ENCODE peak calls at places on chromosomes 7 and 10, in six cellular contexts. V is fibroblast of mammary gland, U is A549, Y is WTC11, X is fibroblast of the aortic adventitia, A is GM12865. Q is an unnamed sample.

GRCh38 chr10:31599626-31600504 is 280.8 kb downstream of the ZEB1 start:
- DNase-seq in V (no peak), U (no peak), Y (no peak), X (no peak), A (no peak), Q (peak)

GRCh38 chr10:123530166-123530870 is 135.8 kb upstream of the GPR26 start:
- DNase-seq in V (no peak), U (no peak), Y (peak), X (no peak), A (no peak), Q (no peak)

GRCh38 chr7:959271-959670 is 4.8 kb upstream of the ADAP1 start:
- DNase-seq in V (no peak), U (no peak), Y (no peak), X (no peak), A (no peak), Q (no peak)

GRCh38 chr10:8296090-8296741 is 241.7 kb downstream of the GATA3 start:
- DNase-seq in V (no peak), U (no peak), Y (peak), X (no peak), A (no peak), Q (no peak)

GRCh38 chr7:123821320-123821719 is 23.6 kb upstream of the HYAL4 start:
- DNase-seq in V (no peak), U (no peak), Y (no peak), X (no peak), A (no peak), Q (no peak)

GRCh38 chr10:34323197-34323596 is 491.9 kb downstream of the PARD3 start:
- DNase-seq in V (peak), U (no peak), Y (no peak), X (peak), A (no peak), Q (no peak)

GRCh38 chr7:130490287-130490686 is 1.6 kb upstream of the MEST start:
- DNase-seq in V (no peak), U (no peak), Y (peak), X (no peak), A (no peak), Q (peak)

GRCh38 chr7:37069336-37069735 is 345.0 kb upstream of the AOAH start:
- DNase-seq in V (no peak), U (no peak), Y (no peak), X (no peak), A (no peak), Q (no peak)

GRCh38 chr7:65317372-65317771 is 56.3 kb upstream of the ZNF92 start:
- DNase-seq in V (no peak), U (no peak), Y (no peak), X (no peak), A (no peak), Q (no peak)

GRCh38 chr7:23335621-23336020 is 36.5 kb downstream of the MALSU1 start:
- DNase-seq in V (no peak), U (no peak), Y (no peak), X (peak), A (no peak), Q (no peak)

GRCh38 chr10:67923551-67923950 is 39.1 kb downstream of the SIRT1 start:
- DNase-seq in V (peak), U (no peak), Y (no peak), X (no peak), A (no peak), Q (no peak)

GRCh38 chr7:157739056-157739455 is 402.3 kb downstream of the DNAJB6 start:
- DNase-seq in V (no peak), U (no peak), Y (no peak), X (no peak), A (no peak), Q (no peak)

GRCh38 chr7:127137146-127137545 is 115.6 kb downstream of the GRM8 start:
- DNase-seq in V (no peak), U (no peak), Y (no peak), X (no peak), A (no peak), Q (no peak)

DNA sequence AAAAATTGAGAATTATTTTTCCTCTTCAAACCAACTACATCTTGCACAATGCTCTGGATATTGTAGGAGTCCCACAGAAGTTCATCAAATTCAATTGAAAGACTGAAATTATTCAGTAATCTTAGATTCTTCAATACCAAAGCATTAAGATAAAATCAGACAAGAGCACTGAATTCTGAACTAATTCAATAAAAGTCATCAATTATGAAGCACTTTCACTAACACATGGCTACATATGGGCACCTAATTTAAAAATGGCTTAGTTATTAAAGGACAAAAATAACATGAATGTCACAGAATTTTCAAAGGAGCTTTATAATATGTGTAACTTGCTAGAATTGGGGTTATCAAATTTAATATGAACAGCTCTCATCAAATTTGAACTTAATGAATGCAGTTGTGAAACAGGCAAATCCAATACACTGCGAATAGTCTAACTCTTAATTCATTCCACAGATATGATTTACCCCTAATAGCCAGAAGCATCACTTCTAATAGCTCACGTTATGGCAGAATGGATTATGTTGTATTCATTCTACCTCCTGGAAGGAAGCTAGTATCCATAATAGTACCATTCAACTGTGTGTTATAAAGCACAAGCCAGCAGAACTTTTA is 116.8 kb downstream of the GRM8 start:
- DNase-seq in V (no peak), U (no peak), Y (no peak), X (no peak), A (no peak), Q (no peak)
- TF ChIP-seq CTCF in V (no peak), U (no peak), Y (no peak), X (no peak), A (no peak), Q (no peak)

GRCh38 chr7:73329861-73330581 is 2.1 kb downstream of the FKBP6 start:
- DNase-seq in V (peak), U (no peak), Y (no peak), X (peak), A (no peak), Q (no peak)

GRCh38 chr7:73330772-73331171 is 2.8 kb downstream of the FKBP6 start:
- DNase-seq in V (no peak), U (no peak), Y (no peak), X (no peak), A (no peak), Q (no peak)

GRCh38 chr7:73332447-73332846 is 4.5 kb downstream of the FKBP6 start:
- DNase-seq in V (no peak), U (no peak), Y (no peak), X (no peak), A (no peak), Q (no peak)

DNA sequence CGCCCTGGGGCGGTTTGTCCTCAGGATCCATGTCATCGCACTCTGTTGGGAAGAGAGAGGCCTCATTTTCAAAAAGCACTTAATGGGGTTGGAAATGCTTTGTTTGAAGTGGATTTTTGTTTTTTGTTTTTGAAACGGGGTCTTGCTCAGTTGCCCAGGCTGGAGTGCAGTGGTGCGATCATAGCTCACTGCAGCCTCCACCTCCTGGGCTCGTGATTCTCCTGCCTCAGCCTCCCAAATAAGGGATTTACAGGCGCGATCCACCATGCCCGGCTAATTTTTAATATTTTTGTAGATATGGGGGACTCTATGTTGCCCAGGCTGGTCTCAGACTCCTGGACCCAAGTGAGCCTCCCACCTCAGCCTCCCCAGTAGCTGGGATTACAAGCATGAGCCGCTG is 735 bp downstream of the FKBP6 start:
- DNase-seq in V (no peak), U (no peak), Y (no peak), X (no peak), A (no peak), Q (no peak)
- TF ChIP-seq CTCF in V (no peak), U (no peak), Y (no peak), X (no peak), A (no peak), Q (no peak)

GRCh38 chr7:113404245-113404644 is 285.9 kb upstream of the SMIM30 start:
- DNase-seq in V (peak), U (peak), Y (peak), X (no peak), A (peak), Q (peak)
- TF ChIP-seq CTCF in V (peak), U (peak), Y (peak), X (no peak), A (peak), Q (peak)

GRCh38 chr10:61904711-61905445 is 3.4 kb downstream of the ARID5B start:
- DNase-seq in V (peak), U (peak), Y (no peak), X (peak), A (peak), Q (no peak)
- TF ChIP-seq CTCF in V (peak), U (peak), Y (no peak), X (peak), A (peak), Q (no peak)

DNA sequence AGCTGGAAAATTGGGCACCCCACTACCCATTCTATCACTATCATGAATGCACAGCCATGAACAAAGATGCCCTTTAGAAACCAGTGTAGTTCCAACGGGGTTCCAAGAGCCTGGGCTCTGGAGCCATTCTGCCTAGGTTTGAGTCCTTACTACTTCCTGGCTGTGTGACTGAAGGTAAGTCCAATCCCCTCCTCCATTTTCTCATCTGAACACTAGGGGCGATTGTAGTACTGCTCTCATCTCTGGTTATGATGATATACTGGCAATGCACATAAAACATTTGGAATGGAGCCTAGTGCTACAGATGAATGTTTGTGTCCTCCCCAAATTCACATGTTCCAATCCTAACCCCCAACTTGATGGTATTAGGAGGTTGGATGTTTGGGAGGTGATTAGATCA is 28.1 kb upstream of the CDH23 start:
- DNase-seq in V (no peak), U (peak), Y (no peak), X (no peak), A (peak), Q (no peak)
- TF ChIP-seq CTCF in V (no peak), U (no peak), Y (no peak), X (no peak), A (no peak), Q (no peak)

GRCh38 chr10:35501923-35502322 is 103.2 kb upstream of the GJD4 start:
- DNase-seq in V (no peak), U (no peak), Y (no peak), X (no peak), A (no peak), Q (no peak)
- TF ChIP-seq CTCF in V (no peak), U (peak), Y (no peak), X (peak), A (peak), Q (no peak)

GRCh38 chr7:19016140-19016539 is 101.3 kb downstream of the TWIST1 start:
- DNase-seq in V (peak), U (no peak), Y (no peak), X (peak), A (no peak), Q (no peak)

GRCh38 chr7:19015066-19015465 is 102.4 kb downstream of the TWIST1 start:
- DNase-seq in V (no peak), U (no peak), Y (no peak), X (no peak), A (no peak), Q (no peak)

GRCh38 chr7:19020711-19021110 is 96.7 kb downstream of the TWIST1 start:
- DNase-seq in V (peak), U (no peak), Y (no peak), X (peak), A (no peak), Q (no peak)

GRCh38 chr7:19020062-19020461 is 97.4 kb downstream of the TWIST1 start:
- DNase-seq in V (peak), U (no peak), Y (no peak), X (no peak), A (no peak), Q (no peak)

GRCh38 chr7:19017374-19017773 is 100.1 kb downstream of the TWIST1 start:
- DNase-seq in V (no peak), U (no peak), Y (no peak), X (no peak), A (no peak), Q (no peak)
- TF ChIP-seq CTCF in V (peak), U (no peak), Y (no peak), X (peak), A (no peak), Q (peak)

GRCh38 chr7:151125459-151125834 is 39.2 kb downstream of the AGAP3 start:
- DNase-seq in V (no peak), U (no peak), Y (peak), X (no peak), A (no peak), Q (peak)
- TF ChIP-seq CTCF in V (no peak), U (no peak), Y (no peak), X (no peak), A (no peak), Q (no peak)

DNA sequence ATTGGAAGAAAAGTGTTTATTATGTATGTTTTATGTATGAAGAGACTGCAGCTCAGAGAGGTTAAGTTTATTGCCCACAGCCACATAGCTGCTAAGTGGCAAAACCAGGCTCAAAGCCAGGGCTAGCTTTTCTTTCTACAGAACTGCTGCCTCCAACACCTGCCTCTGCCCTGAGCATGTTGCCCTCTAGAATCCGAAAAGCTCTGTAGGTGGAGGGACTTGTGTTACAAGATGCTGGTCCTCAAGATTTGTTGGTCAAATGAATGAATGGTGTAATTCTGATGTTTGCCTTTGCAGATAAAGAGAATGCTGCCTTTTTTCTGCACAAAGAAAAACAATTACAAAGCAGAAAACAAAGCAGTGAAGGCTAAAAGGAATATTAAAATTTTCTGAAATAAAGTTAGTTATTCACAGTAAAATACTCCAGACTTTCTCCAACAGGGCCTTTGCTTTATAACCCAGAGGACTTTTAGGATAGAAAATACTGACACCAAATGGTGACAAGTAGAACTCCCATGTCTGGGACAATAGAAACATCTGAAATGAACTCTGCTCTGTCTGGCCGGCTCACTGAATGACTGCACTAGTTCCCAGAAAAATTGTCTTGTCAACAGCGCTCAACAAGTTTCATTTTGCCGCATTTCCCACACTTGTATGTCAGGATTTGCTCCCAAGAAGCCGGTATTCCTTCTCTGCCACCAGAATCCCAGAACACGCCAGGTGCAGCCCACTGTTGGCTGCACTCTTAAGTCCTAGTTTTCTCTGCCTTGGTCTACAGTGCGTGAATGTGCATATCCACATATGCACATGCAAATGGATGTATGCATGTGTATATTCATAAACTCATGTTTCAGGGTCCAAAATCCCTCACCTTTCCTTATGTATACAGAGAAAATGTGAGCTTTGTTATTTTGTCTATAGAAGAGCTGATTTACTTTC is 11.0 kb upstream of the DNTT start:
- DNase-seq in V (peak), U (peak), Y (no peak), X (peak), A (peak), Q (no peak)
- TF ChIP-seq CTCF in V (peak), U (peak), Y (no peak), X (peak), A (peak), Q (no peak)

Q was measured in glutamatergic neuron.